ENCODE peak calls at places on chromosome 18, in ten cellular contexts. B, O, D, L, U, E, A, Q, N and J are unnamed samples.

GRCh38 chr18:9743200-9744016 is 35.3 kb downstream of the RAB31 start:
- DNase-seq in B (no peak), O (no peak), D (peak), L (peak), U (no peak), E (peak), A (peak), Q (no peak), N (peak), J (peak)

GRCh38 chr18:23578067-23578705 is 8.1 kb downstream of the NPC1 start:
- DNase-seq in B (no peak), O (no peak), D (no peak), L (no peak), U (no peak), E (no peak), A (no peak), Q (no peak), N (no peak), J (no peak)

GRCh38 chr18:39523281-39523680 is 1957.7 kb upstream of the CELF4 start:
- DNase-seq in B (no peak), O (no peak), D (peak), L (peak), U (no peak), E (peak), A (no peak), Q (no peak), N (peak), J (peak)

GRCh38 chr18:75314117-75314516 is 103.5 kb downstream of the TSHZ1 start:
- DNase-seq in B (no peak), O (no peak), D (no peak), L (no peak), U (no peak), E (no peak), A (no peak), Q (no peak), N (no peak), J (no peak)

GRCh38 chr18:22728481-22729105 is 204.5 kb upstream of the RBBP8 start:
- DNase-seq in B (no peak), O (no peak), D (no peak), L (peak), U (no peak), E (no peak), A (no peak), Q (no peak), N (peak), J (no peak)

GRCh38 chr18:26617151-26617554 is 68.8 kb upstream of the KCTD1 start:
- DNase-seq in B (no peak), O (no peak), D (peak), L (peak), U (no peak), E (peak), A (no peak), Q (no peak), N (peak), J (peak)

GRCh38 chr18:63138469-63139340 is 180.9 kb downstream of the BCL2 start:
- DNase-seq in B (peak), O (no peak), D (no peak), L (no peak), U (no peak), E (peak), A (no peak), Q (no peak), N (no peak), J (no peak)

GRCh38 chr18:73283032-73283431 is 415.2 kb upstream of the NETO1 start:
- DNase-seq in B (no peak), O (no peak), D (no peak), L (no peak), U (no peak), E (no peak), A (no peak), Q (no peak), N (peak), J (peak)

GRCh38 chr18:4593895-4594294 is 138.8 kb upstream of the DLGAP1 start:
- DNase-seq in B (no peak), O (no peak), D (no peak), L (no peak), U (no peak), E (no peak), A (no peak), Q (no peak), N (no peak), J (no peak)

GRCh38 chr18:78605255-78605654 is 374.4 kb upstream of the SALL3 start:
- DNase-seq in B (no peak), O (no peak), D (no peak), L (no peak), U (no peak), E (no peak), A (no peak), Q (no peak), N (no peak), J (no peak)

GRCh38 chr18:63823516-63824219 is 48.5 kb downstream of the SERPINB7 start:
- DNase-seq in B (peak), O (peak), D (peak), L (peak), U (no peak), E (peak), A (no peak), Q (no peak), N (peak), J (no peak)

GRCh38 chr18:69981948-69982347 is 34.3 kb upstream of the CD226 start:
- DNase-seq in B (no peak), O (no peak), D (no peak), L (no peak), U (no peak), E (no peak), A (no peak), Q (no peak), N (no peak), J (no peak)

GRCh38 chr18:68960355-68960754 is 162.5 kb downstream of the CCDC102B start:
- DNase-seq in B (no peak), O (no peak), D (no peak), L (peak), U (no peak), E (no peak), A (no peak), Q (no peak), N (peak), J (no peak)

GRCh38 chr18:79496978-79497637 is 101.4 kb downstream of the NFATC1 start:
- DNase-seq in B (peak), O (peak), D (no peak), L (peak), U (no peak), E (peak), A (peak), Q (peak), N (peak), J (no peak)

GRCh38 chr18:32048507-32049091 is 30.0 kb downstream of the RNF125 start:
- DNase-seq in B (peak), O (peak), D (no peak), L (peak), U (no peak), E (peak), A (no peak), Q (peak), N (no peak), J (no peak)

GRCh38 chr18:39698436-39698835 is 2132.8 kb upstream of the CELF4 start:
- DNase-seq in B (no peak), O (no peak), D (no peak), L (no peak), U (no peak), E (no peak), A (no peak), Q (no peak), N (no peak), J (no peak)

GRCh38 chr18:79332601-79333000 is 63.1 kb upstream of the NFATC1 start:
- DNase-seq in B (no peak), O (no peak), D (no peak), L (no peak), U (no peak), E (no peak), A (no peak), Q (no peak), N (no peak), J (no peak)

GRCh38 chr18:2302628-2303516 is 268.4 kb downstream of the METTL4 start:
- DNase-seq in B (no peak), O (no peak), D (peak), L (peak), U (no peak), E (peak), A (no peak), Q (no peak), N (peak), J (peak)

GRCh38 chr18:54251606-54252400 is 17.5 kb upstream of the POLI start:
- DNase-seq in B (no peak), O (no peak), D (no peak), L (no peak), U (no peak), E (no peak), A (no peak), Q (no peak), N (no peak), J (no peak)
- H3K27ac ChIP-seq in B (no peak), O (peak), D (no peak), L (no peak), U (no peak), E (no peak), A (no peak), Q (no peak), N (no peak), J (peak)

GRCh38 chr18:676069-676468 is 18.6 kb downstream of the TYMS start:
- DNase-seq in B (no peak), O (peak), D (no peak), L (no peak), U (no peak), E (no peak), A (no peak), Q (no peak), N (no peak), J (no peak)
- H3K27ac ChIP-seq in B (no peak), O (peak), D (no peak), L (no peak), U (no peak), E (no peak), A (no peak), Q (no peak), N (no peak), J (no peak)

GRCh38 chr18:8162797-8163196 is 446.4 kb upstream of the RAB12 start:
- DNase-seq in B (no peak), O (no peak), D (no peak), L (no peak), U (no peak), E (no peak), A (no peak), Q (no peak), N (no peak), J (peak)
- H3K27ac ChIP-seq in B (no peak), O (no peak), D (no peak), L (no peak), U (no peak), E (no peak), A (no peak), Q (no peak), N (no peak), J (no peak)

DNA sequence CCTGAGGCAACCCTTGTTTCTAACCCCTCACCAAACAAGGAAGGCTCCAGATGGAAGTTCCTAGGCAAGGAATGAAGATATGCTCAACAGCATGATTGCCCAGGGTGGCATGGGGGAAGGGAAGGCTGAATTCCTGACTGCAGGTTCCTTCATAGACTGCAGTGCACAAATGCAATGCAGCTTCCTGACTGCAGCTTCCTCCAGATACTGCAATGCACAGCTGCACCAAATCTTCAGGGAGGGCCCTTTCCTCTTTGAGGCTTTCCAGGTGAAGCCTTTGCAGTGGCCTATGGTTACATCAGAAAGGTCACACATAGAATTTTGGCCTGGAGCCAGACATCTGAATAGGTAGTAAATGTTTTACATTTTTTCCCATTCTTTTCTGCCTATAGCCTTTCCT is 58.8 kb upstream of the DYNAP start:
- DNase-seq in B (no peak), O (no peak), D (no peak), L (no peak), U (no peak), E (no peak), A (no peak), Q (no peak), N (no peak), J (no peak)
- H3K27ac ChIP-seq in B (no peak), O (no peak), D (no peak), L (no peak), U (no peak), E (no peak), A (no peak), Q (no peak), N (no peak), J (no peak)

GRCh38 chr18:50986360-50987087 is 18.7 kb downstream of the ELAC1 start:
- DNase-seq in B (no peak), O (no peak), D (no peak), L (no peak), U (no peak), E (peak), A (no peak), Q (no peak), N (peak), J (no peak)
- H3K27ac ChIP-seq in B (no peak), O (no peak), D (no peak), L (no peak), U (no peak), E (peak), A (no peak), Q (no peak), N (peak), J (no peak)

GRCh38 chr18:57803119-57803969 is at the start of gene ATP8B1:
- DNase-seq in B (peak), O (peak), D (peak), L (peak), U (no peak), E (peak), A (peak), Q (peak), N (peak), J (peak)
- H3K27ac ChIP-seq in B (peak), O (peak), D (peak), L (no peak), U (no peak), E (no peak), A (peak), Q (no peak), N (peak), J (peak)

DNA sequence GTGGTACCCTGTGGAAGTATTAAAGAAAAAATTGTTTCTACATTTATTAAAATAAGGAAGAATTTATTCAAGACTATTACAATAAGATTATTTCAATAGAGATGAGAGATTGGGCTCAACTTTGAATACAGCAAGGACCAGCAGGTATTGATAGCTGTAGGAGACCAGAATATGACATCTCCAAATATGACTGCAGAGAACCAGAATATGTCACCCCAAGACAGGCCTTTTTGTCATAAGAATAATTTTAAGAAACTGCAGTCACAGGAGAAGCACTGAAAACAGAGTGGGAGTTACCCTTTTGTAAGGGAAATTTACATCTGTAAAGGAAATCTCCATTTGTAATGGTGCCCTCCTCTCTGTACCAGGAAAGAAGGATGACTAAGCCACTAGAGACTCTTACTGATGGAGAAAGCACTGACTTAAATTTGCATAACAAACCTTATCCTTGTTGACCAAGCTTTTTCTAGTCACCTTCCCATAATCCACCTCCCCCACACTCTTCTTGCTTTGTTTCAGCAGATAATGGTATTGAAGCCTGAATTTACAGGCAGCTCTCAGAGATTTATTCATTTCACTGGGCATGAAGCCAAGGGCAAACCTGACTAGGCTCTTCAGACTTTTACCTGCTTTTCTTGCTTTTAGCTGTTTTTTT is 145.1 kb upstream of the RMP24 start:
- DNase-seq in B (no peak), O (no peak), D (no peak), L (no peak), U (no peak), E (no peak), A (no peak), Q (no peak), N (no peak), J (peak)
- H3K27ac ChIP-seq in B (no peak), O (no peak), D (no peak), L (no peak), U (no peak), E (no peak), A (no peak), Q (no peak), N (no peak), J (no peak)

DNA sequence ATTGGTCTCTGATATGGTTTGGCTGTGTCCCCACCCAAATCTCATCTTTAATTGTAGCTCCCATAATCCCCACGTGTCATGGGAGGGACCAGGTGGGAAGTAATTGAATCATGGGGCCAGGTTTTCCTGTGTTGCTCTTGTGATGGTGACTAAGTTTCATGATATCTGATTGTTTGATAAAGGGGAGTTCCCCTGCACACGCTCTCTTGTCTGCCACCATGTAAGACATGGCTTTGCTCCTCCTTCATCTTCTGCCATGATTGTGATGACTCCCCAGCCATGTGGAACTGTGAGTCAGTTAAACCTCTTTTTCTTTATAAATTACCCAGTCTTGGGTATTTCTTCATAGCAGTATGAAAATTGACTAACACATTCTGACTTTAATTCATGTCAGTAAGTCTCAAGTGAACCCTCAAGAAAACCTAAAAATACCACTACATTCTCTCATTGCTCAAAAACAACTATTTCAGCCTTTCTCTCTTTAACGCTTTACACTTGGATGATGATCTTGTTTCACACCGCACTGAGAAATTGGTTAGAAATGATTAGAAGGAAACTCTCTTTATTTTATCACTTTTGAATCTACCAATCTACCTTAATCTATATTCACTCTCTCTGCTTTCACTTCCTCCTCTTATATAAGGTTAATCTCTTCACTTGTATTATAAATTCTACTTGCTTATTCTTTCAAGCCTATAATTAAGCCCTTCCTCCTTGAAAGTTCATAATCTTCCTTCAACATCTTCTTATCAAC is 110.1 kb downstream of the GALR1 start:
- DNase-seq in B (no peak), O (no peak), D (no peak), L (no peak), U (no peak), E (no peak), A (no peak), Q (no peak), N (no peak), J (no peak)
- H3K27ac ChIP-seq in B (no peak), O (no peak), D (no peak), L (no peak), U (no peak), E (no peak), A (no peak), Q (no peak), N (no peak), J (no peak)

GRCh38 chr18:7626175-7626921 is 59.2 kb downstream of the PTPRM start:
- DNase-seq in B (no peak), O (no peak), D (no peak), L (no peak), U (no peak), E (no peak), A (no peak), Q (no peak), N (no peak), J (no peak)
- H3K27ac ChIP-seq in B (no peak), O (peak), D (no peak), L (no peak), U (no peak), E (no peak), A (no peak), Q (no peak), N (no peak), J (no peak)

GRCh38 chr18:48727685-48728084 is 188.9 kb downstream of the CTIF start:
- DNase-seq in B (no peak), O (no peak), D (no peak), L (no peak), U (no peak), E (peak), A (no peak), Q (no peak), N (no peak), J (no peak)
- H3K27ac ChIP-seq in B (peak), O (peak), D (no peak), L (no peak), U (no peak), E (peak), A (no peak), Q (no peak), N (peak), J (peak)